ENCODE peak calls at places on chromosomes 12 and 14, in four cellular contexts. C is A549, O is GM12878, S is HepG2. G is an unnamed sample.

GRCh38 chr12:28378749-28379148 is 188.5 kb downstream of the CCDC91 start:
- DNase-seq in C (no peak), S (no peak), O (no peak), G (no peak)

GRCh38 chr12:79897617-79898016 is 37.3 kb downstream of the PPP1R12A start:
- DNase-seq in S (peak), C (peak), O (no peak), G (no peak)

GRCh38 chr12:53299101-53299453 is 418 bp upstream of the MYG1 start:
- DNase-seq in C (peak), O (no peak), S (peak), G (no peak)

GRCh38 chr14:93789366-93790130 is 1.3 kb upstream of the PRIMA1 start:
- DNase-seq in S (no peak), O (no peak), C (no peak), G (peak)

GRCh38 chr14:29906256-29906885 is 21.3 kb downstream of the PRKD1 start:
- DNase-seq in O (no peak), C (peak), S (peak), G (no peak)

GRCh38 chr14:22106700-22107697 is 433.4 kb upstream of the OR4E1 start:
- DNase-seq in S (no peak), C (no peak), O (no peak), G (no peak)

GRCh38 chr14:89600950-89601826 is 184.2 kb upstream of the FOXN3 start:
- DNase-seq in S (no peak), O (no peak), C (no peak), G (no peak)

GRCh38 chr12:47276253-47277070 is 196.7 kb upstream of the AMIGO2 start:
- DNase-seq in C (peak), S (peak), O (peak), G (no peak)

GRCh38 chr12:102722147-102722546 is 194.9 kb downstream of the PAH start:
- DNase-seq in O (no peak), C (no peak), S (no peak), G (no peak)

GRCh38 chr12:131724534-131724933 is 13.6 kb downstream of the SFSWAP start:
- DNase-seq in O (no peak), S (no peak), C (no peak), G (no peak)

GRCh38 chr14:94929354-94929753 is 159.4 kb upstream of the GSC start:
- DNase-seq in S (no peak), C (no peak), O (no peak), G (no peak)

DNA sequence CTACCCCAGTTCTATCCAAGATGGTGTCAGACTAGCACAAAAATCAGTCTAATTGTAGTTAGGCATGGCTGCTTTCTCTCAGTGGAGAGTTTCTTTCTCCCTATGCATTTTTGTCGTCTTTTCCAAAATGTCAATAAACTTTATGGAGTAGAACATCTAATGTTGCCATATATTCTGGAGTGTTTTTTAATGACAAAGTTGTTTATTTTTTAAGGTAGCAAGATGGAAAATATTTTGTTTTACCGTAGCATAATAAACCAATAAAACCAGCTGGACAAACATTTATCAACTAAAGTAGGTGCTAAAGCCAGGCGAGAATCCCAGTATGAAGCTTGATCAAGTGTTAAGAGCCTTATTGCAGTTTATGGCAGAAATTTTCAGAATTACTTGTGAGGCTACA is 146.3 kb downstream of the TMTC2 start:
- DNase-seq in S (no peak), C (no peak), O (no peak), G (no peak)
- TF ChIP-seq USF2 in S (no peak), C (no peak), O (no peak), G (no peak)

GRCh38 chr14:77409131-77409533 is 14.2 kb downstream of the NOXRED1 start:
- DNase-seq in O (no peak), C (peak), S (peak), G (no peak)
- TF ChIP-seq SMC3 in O (no peak), C (peak), S (peak), G (no peak)

DNA sequence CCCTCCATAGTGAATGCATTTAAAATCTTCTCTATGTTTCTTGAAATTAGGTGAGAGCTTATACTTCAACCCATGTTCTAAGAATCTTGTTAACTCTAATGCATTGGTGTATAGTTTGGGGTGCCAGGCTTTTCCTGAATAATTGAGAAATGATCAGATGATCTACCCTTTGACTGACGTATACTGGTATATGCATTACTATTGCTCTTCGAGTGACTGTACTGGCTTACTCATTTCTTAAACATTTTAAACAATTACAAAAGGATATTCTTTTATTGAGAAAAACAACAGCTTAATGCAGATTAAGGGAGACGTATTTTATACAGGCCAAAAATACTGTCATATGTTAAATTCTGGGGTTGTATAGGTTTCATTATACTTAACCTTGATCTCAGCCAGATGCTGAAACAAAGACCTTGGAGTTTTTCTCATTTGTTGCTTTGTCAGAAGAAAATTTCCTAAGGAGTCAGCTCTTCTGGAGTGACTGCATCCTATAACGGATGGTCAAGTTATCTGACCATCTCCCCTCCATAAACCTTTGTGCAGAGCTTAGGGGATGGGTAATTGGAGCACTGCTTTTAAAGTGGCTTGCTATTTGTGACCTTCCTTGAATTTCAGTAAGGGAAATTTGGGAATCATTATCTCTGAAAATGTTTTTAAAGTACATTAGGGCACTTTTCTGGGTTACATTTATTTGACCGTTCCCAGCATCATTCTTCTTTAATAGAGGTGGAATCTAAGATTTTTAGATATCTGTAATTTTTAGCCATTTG is 507.6 kb downstream of the PCNX1 start:
- DNase-seq in S (no peak), O (no peak), C (no peak), G (peak)
- TF ChIP-seq PBX3 in S (no peak), O (no peak), C (no peak), G (peak)

GRCh38 chr12:107127482-107128185 is 34.3 kb upstream of the CRY1 start:
- DNase-seq in C (no peak), S (no peak), O (no peak), G (no peak)
- TF ChIP-seq USF2 in C (no peak), S (no peak), O (no peak), G (no peak)

G was measured in SK-N-SH.